ENCODE peak calls at places on chromosomes 11 and 22, in four cellular contexts. P is HEK293T, S is K562, H is GM12878. T is an unnamed sample.

GRCh38 chr22:44570476-44571445 is 72.7 kb upstream of the RTL6 start:
- DNase-seq in P (no peak), S (no peak), H (no peak), T (no peak)

GRCh38 chr11:47317078-47317828 is 35.2 kb downstream of the MYBPC3 start:
- DNase-seq in S (no peak), H (no peak), P (no peak), T (no peak)

GRCh38 chr11:66810576-66811185 is 32.6 kb upstream of the RCE1 start:
- DNase-seq in P (no peak), S (no peak), H (no peak), T (no peak)

GRCh38 chr11:31940396-31941037 is 129.4 kb upstream of the PAX6 start:
- DNase-seq in P (no peak), S (no peak), H (no peak), T (no peak)

GRCh38 chr11:7540830-7541555 is 27.2 kb downstream of the PPFIBP2 start:
- DNase-seq in P (no peak), H (no peak), S (no peak), T (no peak)

GRCh38 chr11:8714622-8715225 is 32.1 kb downstream of the RPL27A start:
- DNase-seq in H (no peak), P (no peak), S (no peak), T (no peak)

GRCh38 chr11:67299471-67300191 is 3.7 kb upstream of the SSH3 start:
- DNase-seq in H (no peak), S (no peak), P (no peak), T (no peak)

GRCh38 chr11:94401773-94402265 is 600 bp upstream of the GPR83 start:
- DNase-seq in H (no peak), S (no peak), P (no peak), T (no peak)

GRCh38 chr22:42279425-42280020 is 9.1 kb upstream of the TCF20 start:
- DNase-seq in H (no peak), P (no peak), S (no peak), T (no peak)

GRCh38 chr11:2516276-2517015 is 71.6 kb downstream of the KCNQ1 start:
- DNase-seq in S (no peak), P (no peak), H (no peak), T (no peak)

GRCh38 chr22:50396751-50397370 is 53.7 kb downstream of the PPP6R2 start:
- DNase-seq in H (no peak), P (peak; percentile 8), S (no peak), T (peak; percentile 97)

GRCh38 chr11:67126986-67127385 is 7.9 kb downstream of the KDM2A start:
- DNase-seq in P (no peak), S (no peak), H (no peak), T (no peak)

GRCh38 chr11:109914809-109915653 is 178.2 kb upstream of the ZC3H12C start:
- DNase-seq in S (no peak), P (no peak), H (no peak), T (no peak)

GRCh38 chr11:44936951-44937543 is 13.6 kb downstream of the TP53I11 start:
- DNase-seq in P (no peak), H (no peak), S (no peak), T (no peak)

GRCh38 chr11:10551845-10552352 is 10.9 kb upstream of the RNF141 start:
- DNase-seq in P (no peak), S (no peak), H (no peak), T (no peak)

GRCh38 chr11:64095949-64096348 is 60.2 kb downstream of the FLRT1 start:
- DNase-seq in P (no peak), H (no peak), S (no peak), T (no peak)

GRCh38 chr11:93389737-93390136 is 59.2 kb downstream of the DEUP1 start:
- DNase-seq in S (no peak), P (no peak), H (no peak), T (no peak)

GRCh38 chr22:30047364-30047738 is 32.9 kb upstream of the HORMAD2 start:
- DNase-seq in S (peak; percentile 10), P (peak; percentile 11), H (no peak), T (no peak)

GRCh38 chr22:41511521-41511968 is 32.7 kb downstream of the POLR3H start:
- DNase-seq in S (no peak), H (no peak), P (no peak), T (no peak)

GRCh38 chr11:91639359-91639758 is 585.3 kb upstream of the FAT3 start:
- DNase-seq in S (no peak), H (no peak), P (no peak), T (no peak)

GRCh38 chr11:111035746-111036145 is 209.8 kb upstream of the POU2AF2 start:
- DNase-seq in H (no peak), P (no peak), S (no peak), T (no peak)

DNA sequence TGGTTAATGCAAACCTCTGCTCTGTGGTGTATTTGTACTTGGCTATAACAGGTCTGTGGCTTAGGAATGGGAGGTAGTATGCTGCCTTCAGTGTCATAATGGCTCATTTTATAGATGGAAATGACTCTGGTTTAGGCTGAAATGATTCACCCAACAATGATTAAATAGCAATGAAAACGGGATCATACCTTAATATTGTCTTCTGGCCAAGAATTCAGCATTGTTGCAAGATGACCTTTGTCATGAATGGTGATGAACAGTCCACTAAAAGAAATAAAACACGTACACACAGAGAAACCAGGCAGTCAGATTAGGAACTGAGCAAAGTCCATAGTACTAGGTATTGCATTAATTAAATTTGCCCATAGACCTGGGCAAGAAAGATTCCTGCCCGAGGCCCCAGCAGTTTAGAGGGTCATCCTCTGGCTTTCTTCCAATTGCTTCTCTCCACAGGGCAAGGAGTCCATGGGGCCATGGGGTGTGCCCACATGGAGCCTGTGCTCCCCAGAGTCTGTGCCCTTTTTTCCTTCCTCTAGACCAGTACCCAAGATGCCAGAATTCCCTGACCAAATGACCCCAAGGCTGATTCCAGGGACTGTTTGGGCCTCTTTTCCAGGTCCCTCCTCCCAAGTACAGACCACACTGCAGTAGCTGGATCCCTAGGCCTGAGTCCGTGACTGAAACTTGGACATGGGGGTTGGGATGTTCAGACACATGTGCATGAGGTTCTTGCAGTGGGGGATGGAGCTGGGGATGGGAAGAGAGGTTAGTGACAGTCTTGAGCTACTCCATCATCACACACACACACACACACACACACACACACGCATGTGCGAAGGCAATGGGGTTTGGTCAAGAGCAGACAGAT is 134.2 kb downstream of the CCDC81 start:
- DNase-seq in P (no peak), S (no peak), H (no peak), T (peak; percentile 66)
- TF ChIP-seq FOXK2 in P (no peak), S (no peak), H (no peak), T (no peak)

GRCh38 chr11:77147668-77148321 is 19.7 kb downstream of the MYO7A start:
- DNase-seq in P (no peak), S (peak; percentile 93), H (no peak), T (no peak)
- TF ChIP-seq FOXK2 in P (no peak), S (no peak), H (no peak), T (no peak)

GRCh38 chr11:74272276-74272675 is 39.2 kb downstream of the P4HA3 start:
- DNase-seq in H (no peak), P (no peak), S (no peak), T (no peak)
- TF ChIP-seq FOXK2 in H (no peak), P (no peak), S (no peak), T (no peak)

GRCh38 chr11:910044-910588 is 494 bp downstream of the CHID1 start:
- DNase-seq in P (no peak), S (no peak), H (no peak), T (no peak)

GRCh38 chr11:909406-909805 is 1.2 kb downstream of the CHID1 start:
- DNase-seq in P (no peak), S (no peak), H (no peak), T (no peak)

GRCh38 chr11:907668-908067 is 2.9 kb downstream of the CHID1 start:
- DNase-seq in P (no peak), H (peak; percentile 5), S (no peak), T (no peak)

GRCh38 chr11:905952-906351 is 4.7 kb downstream of the CHID1 start:
- DNase-seq in S (no peak), P (no peak), H (no peak), T (no peak)

DNA sequence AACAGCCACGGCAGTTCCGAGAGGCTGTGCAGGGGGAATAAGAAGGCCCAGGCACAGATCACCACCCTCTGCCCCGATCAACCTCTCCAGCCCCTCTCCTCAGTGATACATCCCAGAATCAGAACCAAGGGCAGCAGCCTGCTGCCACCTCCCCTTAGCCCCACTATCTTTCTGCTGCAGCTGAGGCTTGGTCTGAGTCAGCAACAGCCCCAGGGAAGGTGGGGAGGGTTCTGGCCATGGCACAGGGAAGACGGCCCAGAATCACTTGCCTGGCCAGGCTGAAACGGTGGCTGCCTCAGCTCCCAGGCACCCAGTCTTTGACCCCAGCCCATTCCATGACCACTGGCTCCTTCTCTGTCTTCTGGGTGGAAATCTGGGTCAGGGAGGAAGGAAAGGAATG is 2.3 kb downstream of the CHID1 start:
- DNase-seq in P (no peak), S (peak; percentile 73), H (no peak), T (no peak)
- TF ChIP-seq FOXK2 in P (no peak), S (no peak), H (no peak), T (no peak)